ENCODE peak calls at places on chromosomes 3 and 15, in seven cellular contexts. C is IMR-90, K is astrocyte of the spinal cord, F is mesothelial cell of epicardium, R is mucosa of gallbladder, I is NCI-H774, N is endothelial cell. A is an unnamed sample.
A peak's percentile ranks its signal among the peaks of the same experiment; 100 is the strongest.

GRCh38 chr15:65916664-65917406 is 47.5 kb downstream of the RAB11A start:
- DNase-seq in R (peak; percentile 59), C (peak; percentile 74), K (peak; percentile 65), I (peak; percentile 78), N (peak; percentile 68), F (no peak), A (no peak)

GRCh38 chr3:118760611-118761606 is 273.7 kb downstream of the IGSF11 start:
- DNase-seq in F (no peak), K (no peak), C (peak; percentile 1), N (no peak), I (no peak), R (no peak), A (no peak)

GRCh38 chr3:195175476-195176337 is 95.3 kb downstream of the XXYLT1 start:
- DNase-seq in F (no peak), R (no peak), C (no peak), I (no peak), N (no peak), K (no peak), A (no peak)

GRCh38 chr3:134326760-134327593 is 47.3 kb downstream of the AMOTL2 start:
- DNase-seq in I (no peak), C (peak; percentile 97), F (no peak), N (no peak), R (peak; percentile 63), K (peak; percentile 94), A (no peak)

GRCh38 chr3:46906471-46907058 is 29.0 kb downstream of the PTH1R start:
- DNase-seq in I (no peak), K (no peak), N (no peak), R (no peak), C (no peak), F (no peak), A (no peak)

GRCh38 chr15:31457631-31458526 is 131.2 kb downstream of the KLF13 start:
- DNase-seq in N (no peak), I (no peak), R (no peak), C (peak; percentile 44), K (peak; percentile 58), F (no peak), A (no peak)

GRCh38 chr3:66406186-66406585 is 94.6 kb downstream of the LRIG1 start:
- DNase-seq in K (no peak), N (no peak), R (no peak), I (no peak), C (no peak), F (no peak), A (no peak)

GRCh38 chr3:114624676-114625181 is 330.9 kb downstream of the TIGIT start:
- DNase-seq in N (no peak), R (peak; percentile 90), I (peak; percentile 55), K (peak; percentile 98), F (no peak), C (peak; percentile 99), A (no peak)

GRCh38 chr15:31387483-31388118 is 61.0 kb downstream of the KLF13 start:
- DNase-seq in K (peak; percentile 71), F (no peak), I (peak; percentile 77), R (peak; percentile 57), N (no peak), C (peak; percentile 18), A (no peak)

GRCh38 chr15:35394416-35394815 is 151.5 kb downstream of the DPH6 start:
- DNase-seq in F (no peak), C (no peak), R (no peak), K (no peak), N (no peak), I (no peak), A (no peak)

GRCh38 chr15:61839541-61839940 is 220.7 kb downstream of the VPS13C start:
- DNase-seq in R (no peak), K (peak; percentile 75), I (no peak), F (no peak), N (no peak), C (peak; percentile 20), A (no peak)

A was measured in NCI-H748 treated with DMSO at 0.1 percent for 48 hours.